ENCODE peak calls at places on chromosome 4, in ten cellular contexts. R is heart right ventricle; C is SK-N-SH; Q is right lobe of liver; X is GM23248; S is osteoblast; M is mammary epithelial cell; H is CD8-positive, alpha-beta T cell; T is H9; B is tibial nerve. G is an unnamed sample. For H3K4me1 and H3K27me3, the result is how much of the 10 kb centered on the place peaks cover.

GRCh38 chr4:48985976-48986653 is at the start of gene CWH43:
- DNase-seq in R (no peak), C (peak), Q (peak), X (no peak), S (peak), M (no peak), H (no peak), T (peak), B (no peak), G (no peak)

GRCh38 chr4:15938182-15938581 is 358 bp downstream of the FGFBP1 start:
- DNase-seq in R (no peak), C (no peak), Q (no peak), X (peak), S (no peak), M (peak), H (no peak), T (peak), B (no peak), G (no peak)

GRCh38 chr4:107069049-107069448 is 32.9 kb upstream of the DKK2 start:
- DNase-seq in R (no peak), C (no peak), Q (no peak), X (peak), S (peak), M (peak), H (no peak), T (no peak), B (no peak), G (no peak)

GRCh38 chr4:117783716-117784115 is 250.6 kb upstream of the NDST3 start:
- DNase-seq in R (no peak), C (no peak), Q (no peak), X (peak), S (no peak), M (peak), H (no peak), T (no peak), B (no peak), G (peak)

GRCh38 chr4:101941816-101942358 is 151.4 kb downstream of the BANK1 start:
- DNase-seq in R (no peak), C (no peak), Q (no peak), X (no peak), S (no peak), M (no peak), H (no peak), T (no peak), B (no peak), G (no peak)

GRCh38 chr4:125522992-125523391 is 208.2 kb downstream of the FAT4 start:
- DNase-seq in R (no peak), C (no peak), Q (no peak), X (no peak), S (no peak), M (no peak), H (no peak), T (peak), B (no peak), G (no peak)

GRCh38 chr4:2251073-2251794 is 9.3 kb upstream of the HAUS3 start:
- DNase-seq in R (no peak), C (peak), Q (no peak), X (no peak), S (peak), M (no peak), H (no peak), T (no peak), B (no peak), G (no peak)

GRCh38 chr4:85825937-85826678 is 351.2 kb downstream of the ARHGAP24 start:
- DNase-seq in R (peak), C (peak), Q (peak), X (peak), S (peak), M (no peak), H (no peak), T (peak), B (no peak), G (peak)

GRCh38 chr4:89586864-89587263 is 250.1 kb downstream of the SNCA start:
- DNase-seq in R (no peak), C (no peak), Q (no peak), X (peak), S (peak), M (no peak), H (no peak), T (no peak), B (no peak), G (peak)

GRCh38 chr4:3335982-3336381 is 43.2 kb downstream of the RGS12 start:
- DNase-seq in R (no peak), C (no peak), Q (no peak), X (no peak), S (no peak), M (no peak), H (no peak), T (no peak), B (no peak), G (no peak)

GRCh38 chr4:31458813-31459212 is 738.6 kb downstream of the PCDH7 start:
- DNase-seq in R (no peak), C (no peak), Q (no peak), X (no peak), S (no peak), M (no peak), H (no peak), T (no peak), B (no peak), G (no peak)

GRCh38 chr4:38519671-38520070 is 144.3 kb upstream of the KLF3 start:
- DNase-seq in R (no peak), C (no peak), Q (no peak), X (no peak), S (no peak), M (no peak), H (no peak), T (no peak), B (no peak), G (no peak)

GRCh38 chr4:40628888-40629287 is 776 bp downstream of the RBM47 start:
- DNase-seq in R (no peak), C (no peak), Q (no peak), X (peak), S (no peak), M (no peak), H (no peak), T (no peak), B (no peak), G (no peak)
- H3K4me1 ChIP-seq in R (under half), C (under half), Q (under half), X (under half), S (under half), M (under half), H (under half), T (under half), B (under half), G (under half)

GRCh38 chr4:121025540-121025939 is 46.8 kb downstream of the NDNF start:
- DNase-seq in R (no peak), C (no peak), Q (no peak), X (no peak), S (no peak), M (no peak), H (no peak), T (no peak), B (no peak), G (no peak)

GRCh38 chr4:121030711-121031110 is 41.6 kb downstream of the NDNF start:
- DNase-seq in R (no peak), C (no peak), Q (no peak), X (peak), S (no peak), M (no peak), H (no peak), T (no peak), B (no peak), G (no peak)

GRCh38 chr4:121030151-121030550 is 42.2 kb downstream of the NDNF start:
- DNase-seq in R (no peak), C (no peak), Q (no peak), X (peak), S (no peak), M (no peak), H (no peak), T (no peak), B (no peak), G (no peak)

GRCh38 chr4:121026034-121026433 is 46.3 kb downstream of the NDNF start:
- DNase-seq in R (no peak), C (no peak), Q (no peak), X (no peak), S (no peak), M (no peak), H (no peak), T (no peak), B (no peak), G (no peak)
- H3K27me3 ChIP-seq in R (under half), C (under half), Q (under half), X (under half), S (under half), M (under half), H (under half), T (under half), B (under half), G (under half)

GRCh38 chr4:5881340-5881739 is 11.5 kb downstream of the CRMP1 start:
- DNase-seq in R (no peak), C (no peak), Q (no peak), X (no peak), S (no peak), M (no peak), H (no peak), T (no peak), B (no peak), G (no peak)
- H3K4me1 ChIP-seq in R (under half), C (under half), Q (under half), X (under half), S (under half), M (under half), H (under half), T (under half), B (under half), G (under half)

DNA sequence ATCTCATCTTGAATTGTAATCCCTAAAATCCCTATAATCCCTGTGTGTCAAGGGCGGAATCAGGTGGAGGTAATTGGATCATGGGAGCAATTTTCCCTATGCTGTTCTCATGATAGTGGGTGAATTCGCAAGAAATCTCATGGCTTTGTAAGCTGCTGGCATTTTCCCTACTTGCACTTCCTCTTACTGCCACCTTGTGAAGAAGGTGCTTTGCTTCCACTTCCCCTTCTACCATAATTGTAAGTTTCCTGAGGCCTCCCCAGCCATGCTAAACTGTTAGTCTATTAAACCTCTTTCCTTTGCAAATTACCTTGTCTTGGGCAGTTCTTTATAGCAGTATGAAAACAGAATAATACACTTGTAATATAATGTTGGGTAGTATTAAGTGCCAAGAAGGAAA is 1087.4 kb upstream of the SLIT2 start:
- DNase-seq in R (no peak), C (no peak), Q (no peak), X (no peak), S (no peak), M (no peak), H (no peak), T (no peak), B (no peak), G (no peak)
- H3K27me3 ChIP-seq in R (under half), C (under half), Q (under half), X (under half), S (under half), M (under half), H (under half), T (under half), B (under half), G (under half)

GRCh38 chr4:37241646-37242045 is 2.9 kb upstream of the NWD2 start:
- DNase-seq in R (no peak), C (no peak), Q (no peak), X (no peak), S (no peak), M (no peak), H (no peak), T (no peak), B (no peak), G (no peak)

GRCh38 chr4:37232315-37232714 is 12.2 kb upstream of the NWD2 start:
- DNase-seq in R (no peak), C (no peak), Q (no peak), X (no peak), S (no peak), M (no peak), H (no peak), T (no peak), B (no peak), G (no peak)

GRCh38 chr4:37236165-37236564 is 8.4 kb upstream of the NWD2 start:
- DNase-seq in R (no peak), C (no peak), Q (no peak), X (no peak), S (no peak), M (peak), H (no peak), T (no peak), B (no peak), G (no peak)
- H3K4me1 ChIP-seq in R (under half), C (under half), Q (under half), X (under half), S (under half), M (under half), H (under half), T (under half), B (under half), G (under half)

GRCh38 chr4:163941221-163941865 is 446.9 kb downstream of the TMA16 start:
- DNase-seq in R (no peak), C (no peak), Q (no peak), X (no peak), S (no peak), M (peak), H (no peak), T (no peak), B (no peak), G (no peak)

GRCh38 chr4:163939597-163939996 is 445.1 kb downstream of the TMA16 start:
- DNase-seq in R (no peak), C (no peak), Q (no peak), X (no peak), S (no peak), M (no peak), H (no peak), T (no peak), B (no peak), G (no peak)
- H3K27me3 ChIP-seq in R (under half), C (under half), Q (under half), X (under half), S (under half), M (under half), H (under half), T (under half), B (under half), G (under half)

GRCh38 chr4:139508581-139509237 is 47.3 kb downstream of the SETD7 start:
- DNase-seq in R (no peak), C (no peak), Q (no peak), X (no peak), S (no peak), M (no peak), H (no peak), T (no peak), B (no peak), G (no peak)

GRCh38 chr4:139515531-139515958 is 40.5 kb downstream of the SETD7 start:
- DNase-seq in R (no peak), C (no peak), Q (no peak), X (no peak), S (no peak), M (no peak), H (no peak), T (no peak), B (no peak), G (no peak)

GRCh38 chr4:139514382-139515059 is 41.5 kb downstream of the SETD7 start:
- DNase-seq in R (no peak), C (peak), Q (no peak), X (no peak), S (no peak), M (no peak), H (no peak), T (no peak), B (no peak), G (no peak)

GRCh38 chr4:139509727-139510410 is 46.1 kb downstream of the SETD7 start:
- DNase-seq in R (peak), C (no peak), Q (peak), X (peak), S (no peak), M (no peak), H (no peak), T (peak), B (no peak), G (no peak)

DNA sequence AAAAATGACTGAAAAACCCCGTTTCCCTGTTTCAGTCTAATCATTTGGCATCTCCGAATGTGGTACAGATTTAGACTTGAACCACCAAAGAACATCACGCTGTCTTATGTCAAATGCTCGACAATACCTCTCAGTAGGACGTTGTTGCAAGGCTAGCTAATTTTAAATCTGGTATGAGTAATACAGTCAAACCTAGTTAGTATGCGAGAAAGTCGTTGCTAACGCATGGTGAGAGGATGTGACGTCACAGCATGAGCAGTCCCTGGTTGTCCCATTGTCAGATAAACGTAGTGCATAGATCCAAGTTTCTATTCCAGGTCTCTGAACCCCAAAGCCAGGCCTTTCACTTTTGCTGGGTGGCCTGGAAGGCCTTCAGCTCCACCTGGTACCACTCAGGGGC is 44.7 kb downstream of the SETD7 start:
- DNase-seq in R (no peak), C (no peak), Q (no peak), X (no peak), S (no peak), M (no peak), H (no peak), T (no peak), B (no peak), G (no peak)
- H3K4me1 ChIP-seq in R (under half), C (under half), Q (under half), X (under half), S (under half), M (under half), H (under half), T (under half), B (under half), G (under half)